ENCODE peak calls at places on chromosomes 1 and 21, in six cellular contexts. D is A549; E is ovary; B is GM23338; C is pancreas; Q is CD8-positive, alpha-beta T cell. A is an unnamed sample.

GRCh38 chr1:160993544-160993943 is 27.4 kb downstream of the F11R start:
- DNase-seq in D (peak; percentile 25), E (no peak), B (no peak), C (no peak), Q (no peak), A (no peak)

GRCh38 chr1:19596065-19596718 is 47.9 kb upstream of the NBL1 start:
- DNase-seq in D (peak; percentile 15), E (no peak), B (no peak), C (no peak), Q (no peak), A (no peak)

GRCh38 chr1:109933856-109934711 is 23.4 kb downstream of the CSF1 start:
- DNase-seq in D (no peak), E (no peak), B (no peak), C (no peak), Q (no peak), A (no peak)

GRCh38 chr21:36470294-36470693 is 9.6 kb downstream of the CLDN14 start:
- DNase-seq in D (no peak), E (no peak), B (peak; percentile 41), C (no peak), Q (no peak), A (no peak)

GRCh38 chr21:32134441-32135159 is 144.2 kb downstream of the MIS18A start:
- DNase-seq in D (no peak), E (no peak), B (no peak), C (no peak), Q (no peak), A (no peak)

GRCh38 chr1:53316058-53316741 is 11.7 kb downstream of the LRP8 start:
- DNase-seq in D (no peak), E (no peak), B (peak; percentile 45), C (no peak), Q (no peak), A (peak; percentile 41)

GRCh38 chr1:29809446-29810120 is 573.3 kb downstream of the PTPRU start:
- DNase-seq in D (no peak), E (no peak), B (no peak), C (no peak), Q (no peak), A (no peak)

GRCh38 chr1:87084247-87084836 is 169.9 kb downstream of the HS2ST1 start:
- DNase-seq in D (peak; percentile 1), E (no peak), B (peak; percentile 51), C (no peak), Q (no peak), A (no peak)

GRCh38 chr1:9129391-9130041 is 614 bp upstream of the GPR157 start:
- DNase-seq in D (peak; percentile 76), E (peak; percentile 91), B (peak; percentile 97), C (peak; percentile 96), Q (peak; percentile 91), A (peak; percentile 96)

GRCh38 chr1:30977105-30977504 is 68.5 kb upstream of the SDC3 start:
- DNase-seq in D (peak; percentile 4), E (no peak), B (peak; percentile 33), C (no peak), Q (no peak), A (no peak)

GRCh38 chr1:233780049-233780448 is 124.4 kb upstream of the SLC35F3 start:
- DNase-seq in D (no peak), E (no peak), B (no peak), C (no peak), Q (no peak), A (no peak)

GRCh38 chr1:116777831-116778830 is 23.9 kb downstream of the CD2 start:
- DNase-seq in D (no peak), E (no peak), B (peak; percentile 9), C (no peak), Q (no peak), A (no peak)

GRCh38 chr1:171590022-171590421 is 32.0 kb upstream of the MYOCOS start:
- DNase-seq in D (no peak), E (no peak), B (no peak), C (no peak), Q (no peak), A (no peak)

DNA sequence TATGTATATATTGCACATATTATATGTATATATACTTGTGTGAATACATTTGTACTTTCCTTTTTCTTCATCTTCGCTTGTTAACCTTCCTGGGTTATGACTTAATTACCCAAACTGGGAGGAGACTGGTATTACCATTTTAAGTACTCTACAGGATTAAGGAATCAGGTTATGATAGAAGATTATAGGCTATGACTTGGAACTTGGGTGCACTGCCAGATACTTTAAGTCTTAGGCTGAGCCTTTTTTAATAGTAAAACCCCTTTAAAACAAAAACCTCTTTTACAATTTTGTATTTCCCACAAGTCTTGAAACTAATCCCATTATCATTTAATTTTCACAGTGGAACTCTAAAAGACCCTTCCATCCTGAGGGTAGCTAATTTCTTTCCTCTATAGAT is 6.0 kb downstream of the BRWD1 start:
- DNase-seq in D (no peak), E (no peak), B (no peak), C (no peak), Q (no peak), A (no peak)
- TF ChIP-seq CTCF in D (no peak), E (no peak), B (no peak), C (no peak), Q (no peak), A (no peak)

GRCh38 chr1:44735992-44736391 is 3.6 kb upstream of the KIF2C start:
- DNase-seq in D (no peak), E (no peak), B (no peak), C (no peak), Q (no peak), A (no peak)

GRCh38 chr1:44733365-44733764 is 2.4 kb upstream of the RNU5D-1 start:
- DNase-seq in D (no peak), E (no peak), B (no peak), C (no peak), Q (no peak), A (no peak)

GRCh38 chr1:44730741-44731512 is at the start of gene RNU5D-1:
- DNase-seq in D (peak; percentile 72), E (peak; percentile 92), B (peak; percentile 98), C (peak; percentile 90), Q (peak; percentile 96), A (peak; percentile 93)

GRCh38 chr1:44739361-44740178 is at the start of gene KIF2C:
- DNase-seq in D (peak; percentile 89), E (peak; percentile 97), B (peak; percentile 99), C (peak; percentile 98), Q (peak; percentile 96), A (peak; percentile 98)

DNA sequence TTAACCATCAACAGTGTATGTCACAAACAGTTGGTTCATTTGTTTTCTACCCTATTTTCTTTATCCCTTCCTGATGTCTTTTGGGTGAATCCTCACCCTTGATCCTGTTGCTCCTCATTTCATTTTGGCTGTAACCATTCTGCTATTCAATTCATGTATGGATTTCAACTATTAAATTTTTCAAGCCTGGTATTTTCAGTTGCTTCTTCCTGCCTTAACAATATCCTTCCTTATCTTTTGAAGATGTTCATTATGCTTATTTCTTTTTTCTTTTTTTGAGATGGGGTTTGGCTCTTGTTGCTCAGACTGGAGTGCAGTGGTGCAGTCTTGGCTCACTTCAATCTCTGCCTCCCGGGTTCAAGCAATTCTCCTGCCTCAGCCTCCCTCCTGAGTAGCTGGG is 2.8 kb upstream of the RNU5D-1 start:
- DNase-seq in D (no peak), E (no peak), B (no peak), C (no peak), Q (no peak), A (no peak)
- H3K27ac ChIP-seq in D (no peak overlapping the region), E (no peak overlapping the region), B (no peak overlapping the region), C (no peak overlapping the region), Q (no peak overlapping the region), A (no peak overlapping the region)

GRCh38 chr1:184973308-184974085 is 811 bp downstream of the NIBAN1 start:
- DNase-seq in D (peak; percentile 29), E (peak; percentile 18), B (peak; percentile 68), C (no peak), Q (peak; percentile 56), A (peak; percentile 76)
- H3K4me1 ChIP-seq in D (no peaks in the 10 kb centered on the region), E (peaks cover 4% of the 10 kb centered on the region), B (peaks cover 10% of the 10 kb centered on the region), C (peaks cover 20% of the 10 kb centered on the region), Q (peaks cover 14% of the 10 kb centered on the region), A (peaks cover 29% of the 10 kb centered on the region)

DNA sequence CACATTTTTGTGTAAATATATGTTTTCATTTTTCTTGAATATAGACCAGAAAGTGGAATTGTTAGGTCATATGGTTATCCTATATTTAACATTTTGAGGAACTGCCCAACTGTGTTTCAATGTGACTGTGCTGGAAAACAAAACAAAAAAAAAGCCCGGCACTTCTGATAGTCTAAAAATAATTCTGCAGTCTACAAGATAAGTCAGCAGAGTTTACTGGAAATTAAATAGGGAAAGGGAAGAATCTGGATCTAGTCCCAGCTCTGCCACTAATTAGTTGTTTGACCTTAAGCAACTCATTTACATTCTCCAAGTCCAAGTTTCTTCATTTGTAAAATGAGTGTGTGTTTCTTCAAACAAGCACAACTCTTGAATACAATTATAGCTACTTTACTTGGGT is 869.1 kb upstream of the B3GALT2 start:
- DNase-seq in D (no peak), E (no peak), B (no peak), C (no peak), Q (no peak), A (no peak)
- TF ChIP-seq CTCF in D (no peak), E (no peak), B (no peak), C (no peak), Q (no peak), A (no peak)

GRCh38 chr1:32048440-32048839 is 24.3 kb upstream of the TMEM39B start:
- DNase-seq in D (no peak), E (no peak), B (no peak), C (no peak), Q (no peak), A (no peak)

GRCh38 chr1:32047701-32048100 is 25.0 kb upstream of the TMEM39B start:
- DNase-seq in D (no peak), E (no peak), B (no peak), C (no peak), Q (no peak), A (no peak)

GRCh38 chr1:32055426-32055825 is 17.3 kb upstream of the TMEM39B start:
- DNase-seq in D (no peak), E (no peak), B (no peak), C (no peak), Q (no peak), A (no peak)

GRCh38 chr1:32052887-32053286 is 19.9 kb upstream of the TMEM39B start:
- DNase-seq in D (no peak), E (no peak), B (no peak), C (no peak), Q (no peak), A (no peak)

GRCh38 chr1:32051706-32052105 is 21.0 kb upstream of the TMEM39B start:
- DNase-seq in D (no peak), E (no peak), B (no peak), C (no peak), Q (no peak), A (no peak)
- H3K27ac ChIP-seq in D (no peak overlapping the region), E (no peak overlapping the region), B (no peak overlapping the region), C (no peak overlapping the region), Q (no peak overlapping the region), A (no peak overlapping the region)

DNA sequence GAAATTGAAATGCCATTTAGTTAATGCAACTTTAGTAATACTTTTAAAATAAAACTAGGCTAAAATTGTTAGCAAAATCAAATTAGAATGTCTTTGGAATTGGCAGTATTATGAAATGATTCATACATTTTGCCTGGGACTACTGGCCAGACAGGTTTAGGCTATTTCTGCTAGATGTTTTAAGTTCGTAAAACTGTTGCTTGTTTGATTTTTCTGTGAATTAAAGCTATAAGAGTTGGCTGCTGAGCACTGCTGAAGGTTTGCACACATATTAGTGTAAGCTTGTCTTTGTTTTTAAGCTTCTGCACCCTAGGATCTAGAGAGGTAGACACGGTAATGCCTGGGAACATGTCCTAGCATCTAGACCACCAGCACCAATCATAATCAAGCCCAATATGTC is 1094.6 kb upstream of the ADGRL4 start:
- DNase-seq in D (no peak), E (no peak), B (no peak), C (no peak), Q (no peak), A (no peak)
- H3K4me1 ChIP-seq in D (no peaks in the 10 kb centered on the region), E (no peaks in the 10 kb centered on the region), B (no peaks in the 10 kb centered on the region), C (no peaks in the 10 kb centered on the region), Q (no peaks in the 10 kb centered on the region), A (no peaks in the 10 kb centered on the region)

GRCh38 chr1:35807614-35808375 is at the start of gene AGO4:
- DNase-seq in D (peak; percentile 43), E (peak; percentile 73), B (peak; percentile 81), C (peak; percentile 75), Q (peak; percentile 39), A (peak; percentile 82)
- TF ChIP-seq CTCF in D (no peak), E (no peak), B (no peak), C (no peak), Q (no peak), A (no peak)

A was measured in lower lobe of right lung.